ENCODE peak calls at places on chromosomes 6 and 20, in ten cellular contexts. G is endothelial cell of umbilical vein, S is endodermal cell, C is GM23338, A is GM12878, Y is colonic mucosa, W is pancreas, P is uterus, Q is tibial nerve, V is ovary. L is an unnamed sample.

GRCh38 chr6:154786144-154786868 is 53.1 kb downstream of the SCAF8 start:
- DNase-seq in G (no peak), Q (no peak), S (no peak), Y (no peak), V (no peak), W (no peak), A (no peak), P (no peak), C (no peak), L (no peak)

GRCh38 chr6:83155794-83156193 is 37.3 kb downstream of the PGM3 start:
- DNase-seq in P (no peak), C (no peak), Q (no peak), A (no peak), S (no peak), W (no peak), Y (no peak), G (no peak), V (no peak), L (no peak)

GRCh38 chr6:90295854-90296345 is 743 bp downstream of the BACH2 start:
- DNase-seq in G (peak; percentile 73), Y (peak; percentile 66), Q (peak; percentile 57), C (peak; percentile 69), V (peak; percentile 81), S (peak; percentile 84), W (peak; percentile 59), P (peak; percentile 76), A (no peak), L (peak; percentile 80)

GRCh38 chr6:1621328-1621701 is 11.6 kb downstream of the FOXC1 start:
- DNase-seq in S (peak; percentile 79), G (no peak), A (no peak), V (no peak), Q (no peak), W (no peak), P (no peak), C (peak; percentile 74), Y (no peak), L (no peak)

GRCh38 chr20:49432562-49432961 is 49.9 kb downstream of the KCNB1 start:
- DNase-seq in G (no peak), C (peak; percentile 57), S (no peak), W (no peak), A (no peak), P (no peak), Q (no peak), Y (no peak), V (no peak), L (no peak)

GRCh38 chr6:108902389-108902792 is 54.2 kb downstream of the ARMC2 start:
- DNase-seq in G (peak; percentile 91), A (no peak), P (no peak), S (no peak), W (no peak), C (no peak), Y (no peak), Q (no peak), V (no peak), L (no peak)

GRCh38 chr6:87806635-87807034 is 104.6 kb upstream of the AKIRIN2 start:
- DNase-seq in P (no peak), A (no peak), Q (no peak), W (no peak), V (no peak), S (no peak), C (no peak), G (no peak), Y (peak; percentile 39), L (no peak)

GRCh38 chr6:144219056-144219685 is 66.0 kb upstream of the UTRN start:
- DNase-seq in C (peak; percentile 65), P (no peak), S (no peak), A (peak; percentile 8), W (no peak), G (peak; percentile 52), Y (no peak), V (no peak), Q (no peak), L (no peak)

GRCh38 chr6:11223296-11223695 is 9.2 kb downstream of the NEDD9 start:
- DNase-seq in C (no peak), S (no peak), Y (no peak), V (no peak), P (no peak), G (peak; percentile 66), W (no peak), A (no peak), Q (no peak), L (no peak)

GRCh38 chr6:11222385-11223277 is 9.8 kb downstream of the NEDD9 start:
- DNase-seq in A (no peak), Q (no peak), P (no peak), V (no peak), S (no peak), G (peak; percentile 9), Y (no peak), W (no peak), C (no peak), L (no peak)

GRCh38 chr6:11225990-11226389 is 6.5 kb downstream of the NEDD9 start:
- DNase-seq in G (no peak), W (no peak), Q (no peak), S (no peak), A (no peak), V (no peak), P (no peak), C (no peak), Y (no peak), L (no peak)

GRCh38 chr6:11224252-11224965 is 8.1 kb downstream of the NEDD9 start:
- DNase-seq in Q (no peak), G (peak; percentile 72), P (no peak), W (no peak), Y (no peak), S (no peak), V (no peak), A (peak; percentile 43), C (no peak), L (no peak)

GRCh38 chr6:11224966-11225463 is 7.5 kb downstream of the NEDD9 start:
- DNase-seq in V (no peak), A (no peak), W (no peak), C (no peak), P (no peak), G (peak; percentile 26), S (no peak), Q (no peak), Y (no peak), L (no peak)
- H3K4me1 ChIP-seq in V (peaks cover 9% of the 10 kb centered on the region), A (peaks cover 21% of the 10 kb centered on the region), W (peaks cover 6% of the 10 kb centered on the region), C (peaks cover 24% of the 10 kb centered on the region), P (no peaks in the 10 kb centered on the region), G (peaks cover 74% of the 10 kb centered on the region), S (peaks cover 6% of the 10 kb centered on the region), Q (peaks cover 36% of the 10 kb centered on the region), Y (peaks cover 32% of the 10 kb centered on the region), L (peaks cover 12% of the 10 kb centered on the region)

GRCh38 chr6:110530671-110531070 is 54.3 kb upstream of the SLC22A16 start:
- DNase-seq in W (no peak), Q (no peak), S (no peak), C (no peak), Y (no peak), A (no peak), G (no peak), P (no peak), V (no peak), L (no peak)

GRCh38 chr6:110537208-110538123 is 61.1 kb upstream of the SLC22A16 start:
- DNase-seq in S (no peak), A (no peak), Y (no peak), C (no peak), G (peak; percentile 97), V (no peak), Q (no peak), P (no peak), W (no peak), L (no peak)

GRCh38 chr6:110538416-110539060 is 62.1 kb upstream of the SLC22A16 start:
- DNase-seq in P (no peak), A (no peak), Q (no peak), V (no peak), W (no peak), C (no peak), G (no peak), Y (no peak), S (no peak), L (no peak)

GRCh38 chr6:110532401-110532800 is 56.0 kb upstream of the SLC22A16 start:
- DNase-seq in Q (no peak), P (no peak), Y (no peak), G (no peak), S (no peak), V (no peak), C (no peak), W (no peak), A (no peak), L (no peak)

GRCh38 chr6:110534731-110535164 is 58.3 kb upstream of the SLC22A16 start:
- DNase-seq in G (no peak), S (no peak), W (no peak), Q (peak; percentile 46), P (no peak), A (no peak), V (no peak), Y (peak; percentile 29), C (no peak), L (no peak)
- TF ChIP-seq CTCF in G (no peak), S (no peak), W (no peak), Q (no peak), P (no peak), A (no peak), V (no peak), Y (no peak), C (no peak), L (no peak)

GRCh38 chr20:56630506-56631317 is 1.6 kb downstream of the TFAP2C start:
- DNase-seq in Y (peak; percentile 20), Q (no peak), S (peak; percentile 86), V (no peak), P (no peak), W (no peak), C (peak; percentile 69), A (no peak), G (no peak), L (peak; percentile 16)

GRCh38 chr20:56631318-56631989 is 2.3 kb downstream of the TFAP2C start:
- DNase-seq in P (no peak), Y (no peak), A (no peak), V (no peak), Q (no peak), S (peak; percentile 76), G (no peak), C (peak; percentile 46), W (no peak), L (no peak)

GRCh38 chr20:56634307-56634706 is 5.2 kb downstream of the TFAP2C start:
- DNase-seq in G (no peak), Q (no peak), A (no peak), S (no peak), W (no peak), Y (no peak), V (no peak), C (no peak), P (no peak), L (no peak)

GRCh38 chr20:56630086-56630493 is 984 bp downstream of the TFAP2C start:
- DNase-seq in Q (no peak), C (peak; percentile 91), P (no peak), G (no peak), W (peak; percentile 42), S (peak; percentile 95), Y (peak; percentile 58), V (no peak), A (no peak), L (peak; percentile 65)

GRCh38 chr20:56631990-56632327 is 2.9 kb downstream of the TFAP2C start:
- DNase-seq in C (no peak), P (no peak), V (no peak), S (no peak), Q (no peak), A (no peak), Y (no peak), G (no peak), W (no peak), L (no peak)
- H3K4me3 ChIP-seq in C (peak overlapping the region; percentile 95), P (no peak overlapping the region), V (no peak overlapping the region), S (peak overlapping the region; percentile 81), Q (no peak overlapping the region), A (no peak overlapping the region), Y (no peak overlapping the region), G (no peak overlapping the region), W (no peak overlapping the region), L (peak overlapping the region; percentile 55)

DNA sequence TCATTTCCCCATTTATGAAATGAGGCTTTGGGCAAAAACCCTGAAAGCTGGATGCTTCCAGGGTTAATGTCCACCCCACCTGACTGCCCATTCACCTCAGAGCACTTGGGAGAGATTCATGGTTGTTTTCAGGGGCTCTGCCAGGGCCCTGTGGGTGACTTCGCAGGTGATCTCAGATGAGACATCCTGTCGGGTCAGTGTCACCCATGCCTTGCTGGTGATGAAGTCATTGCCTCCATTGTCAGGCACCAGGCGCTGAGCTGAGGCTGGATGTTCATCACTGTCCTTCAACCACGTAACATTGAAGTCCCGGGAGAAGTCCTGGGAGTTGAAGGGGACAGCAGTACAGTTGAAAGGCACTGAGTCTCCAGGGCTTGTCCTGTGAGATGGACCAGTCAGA is 115.6 kb upstream of the SIRPA start:
- DNase-seq in G (no peak), Y (no peak), W (no peak), V (no peak), A (no peak), P (no peak), S (no peak), Q (no peak), C (no peak), L (no peak)
- H3K4me1 ChIP-seq in G (peaks cover 7% of the 10 kb centered on the region), Y (peaks cover 7% of the 10 kb centered on the region), W (peaks cover 6% of the 10 kb centered on the region), V (peaks cover 4% of the 10 kb centered on the region), A (no peaks in the 10 kb centered on the region), P (peaks cover 7% of the 10 kb centered on the region), S (no peaks in the 10 kb centered on the region), Q (peaks cover 5% of the 10 kb centered on the region), C (peaks cover 19% of the 10 kb centered on the region), L (peaks cover 24% of the 10 kb centered on the region)

L was measured in testis.